ENCODE peak calls at places on chromosomes 4 and X, in seven cellular contexts. W, L, X, K, M, A and N are unnamed samples.

GRCh38 chrX:150805736-150806135 is 92.7 kb downstream of the CD99L2 start:
- DNase-seq in X (no peak), W (no peak), L (no peak), K (no peak), M (no peak), A (no peak), N (no peak)

GRCh38 chr4:67522851-67523671 is 22.2 kb downstream of the CENPC start:
- DNase-seq in W (peak; percentile 70), L (no peak), A (no peak), X (peak; percentile 8), K (no peak), M (no peak), N (no peak)

GRCh38 chr4:54683616-54684346 is 26.0 kb downstream of the KIT start:
- DNase-seq in X (peak; percentile 71), W (peak; percentile 16), K (no peak), A (peak; percentile 37), L (no peak), M (no peak), N (peak; percentile 81)

GRCh38 chr4:111303806-111304205 is 680.9 kb upstream of the PITX2 start:
- DNase-seq in A (no peak), W (no peak), K (no peak), L (no peak), X (no peak), M (no peak), N (no peak)

GRCh38 chrX:118565853-118566252 is 70.2 kb downstream of the DOCK11 start:
- DNase-seq in A (no peak), L (no peak), X (no peak), M (no peak), W (no peak), K (no peak), N (peak; percentile 34)

GRCh38 chr4:24701683-24702082 is 93.7 kb upstream of the SOD3 start:
- DNase-seq in L (no peak), W (no peak), A (no peak), X (no peak), K (no peak), M (no peak), N (no peak)

GRCh38 chrX:55057691-55058249 is 17.1 kb upstream of the PAGE2B start:
- DNase-seq in W (peak; percentile 56), K (peak; percentile 9), M (peak; percentile 34), L (peak; percentile 2), X (peak; percentile 20), A (peak; percentile 16), N (peak; percentile 75)

GRCh38 chr4:152606800-152607577 is 71.1 kb upstream of the FBXW7 start:
- DNase-seq in X (no peak), A (no peak), K (no peak), L (no peak), M (no peak), W (no peak), N (no peak)

GRCh38 chr4:123233409-123233808 is 163.2 kb upstream of the SPRY1 start:
- DNase-seq in X (peak; percentile 38), K (no peak), M (no peak), W (peak; percentile 27), A (no peak), L (no peak), N (no peak)

GRCh38 chrX:41827886-41828285 is 95.5 kb downstream of the CASK start:
- DNase-seq in X (no peak), W (peak; percentile 4), A (no peak), M (peak; percentile 6), K (no peak), L (no peak), N (no peak)

GRCh38 chrX:70134116-70134477 is 850 bp downstream of the IGBP1 start:
- DNase-seq in W (peak; percentile 18), L (no peak), M (no peak), A (no peak), X (no peak), K (no peak), N (no peak)

GRCh38 chrX:84219551-84219950 is 31.6 kb upstream of the RPS6KA6 start:
- DNase-seq in W (no peak), M (no peak), L (no peak), X (no peak), K (no peak), A (no peak), N (no peak)

GRCh38 chr4:95410387-95411005 is 138.3 kb downstream of the UNC5C start:
- DNase-seq in K (no peak), X (no peak), M (no peak), L (no peak), W (no peak), A (no peak), N (no peak)

GRCh38 chr4:7420661-7421040 is 14.1 kb downstream of the PSAPL1 start:
- DNase-seq in L (no peak), K (no peak), M (no peak), X (no peak), W (no peak), A (no peak), N (no peak)

GRCh38 chr4:114208747-114209146 is 229.3 kb upstream of the ARSJ start:
- DNase-seq in X (no peak), K (no peak), W (peak; percentile 16), L (no peak), M (no peak), A (no peak), N (no peak)

GRCh38 chr4:2936773-2937145 is 26.4 kb downstream of the NOP14 start:
- DNase-seq in X (peak; percentile 67), L (no peak), A (no peak), W (peak; percentile 30), M (no peak), K (no peak), N (peak; percentile 57)

GRCh38 chrX:122113896-122114295 is 1066.5 kb downstream of the GLUD2 start:
- DNase-seq in X (no peak), M (no peak), K (no peak), A (no peak), W (no peak), L (no peak), N (no peak)

GRCh38 chr4:20254517-20255250 is 3.0 kb downstream of the SLIT2 start:
- DNase-seq in W (peak; percentile 58), X (no peak), L (no peak), M (peak; percentile 43), A (no peak), K (no peak), N (no peak)

GRCh38 chrX:78555401-78555980 is 103.6 kb downstream of the RTL3 start:
- DNase-seq in A (no peak), M (no peak), L (no peak), K (no peak), X (peak; percentile 29), W (peak; percentile 19), N (peak; percentile 61)

DNA sequence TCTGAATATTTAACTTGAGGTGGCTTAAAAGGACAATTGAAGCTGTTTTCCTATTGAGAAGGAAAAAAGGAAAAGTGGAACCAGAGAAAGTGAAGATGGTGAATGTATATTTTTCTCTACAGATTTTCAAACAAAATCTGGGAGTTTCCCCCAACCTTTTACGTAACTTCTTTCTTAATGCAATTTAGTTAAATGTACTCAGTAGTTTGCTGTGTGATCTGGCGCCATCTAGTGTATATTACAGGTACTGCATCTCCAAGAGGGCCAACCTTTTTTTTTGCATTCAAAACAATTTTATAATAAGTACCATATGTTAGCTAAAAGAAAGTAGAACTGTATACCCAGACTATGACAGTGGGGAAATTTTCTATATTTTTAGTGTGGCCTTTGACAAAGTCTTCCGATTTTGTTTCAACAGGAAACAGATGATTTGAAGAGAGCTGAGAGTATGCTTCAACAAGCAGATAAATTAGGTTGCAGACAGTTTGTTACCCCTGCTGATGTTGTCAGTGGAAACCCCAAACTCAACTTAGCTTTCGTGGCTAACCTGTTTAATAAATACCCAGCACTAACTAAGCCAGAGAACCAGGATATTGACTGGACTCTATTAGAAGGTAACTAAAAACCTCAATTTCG is 82.0 kb downstream of the PLS3 start:
- DNase-seq in K (peak; percentile 55), A (peak; percentile 15), L (peak; percentile 9), W (peak; percentile 89), X (peak; percentile 44), M (peak; percentile 45), N (peak; percentile 83)
- H3K4me3 ChIP-seq in K (no peak overlapping the region), A (no peak overlapping the region), L (no peak overlapping the region), W (no peak overlapping the region), X (no peak overlapping the region), M (no peak overlapping the region), N (no peak overlapping the region)

DNA sequence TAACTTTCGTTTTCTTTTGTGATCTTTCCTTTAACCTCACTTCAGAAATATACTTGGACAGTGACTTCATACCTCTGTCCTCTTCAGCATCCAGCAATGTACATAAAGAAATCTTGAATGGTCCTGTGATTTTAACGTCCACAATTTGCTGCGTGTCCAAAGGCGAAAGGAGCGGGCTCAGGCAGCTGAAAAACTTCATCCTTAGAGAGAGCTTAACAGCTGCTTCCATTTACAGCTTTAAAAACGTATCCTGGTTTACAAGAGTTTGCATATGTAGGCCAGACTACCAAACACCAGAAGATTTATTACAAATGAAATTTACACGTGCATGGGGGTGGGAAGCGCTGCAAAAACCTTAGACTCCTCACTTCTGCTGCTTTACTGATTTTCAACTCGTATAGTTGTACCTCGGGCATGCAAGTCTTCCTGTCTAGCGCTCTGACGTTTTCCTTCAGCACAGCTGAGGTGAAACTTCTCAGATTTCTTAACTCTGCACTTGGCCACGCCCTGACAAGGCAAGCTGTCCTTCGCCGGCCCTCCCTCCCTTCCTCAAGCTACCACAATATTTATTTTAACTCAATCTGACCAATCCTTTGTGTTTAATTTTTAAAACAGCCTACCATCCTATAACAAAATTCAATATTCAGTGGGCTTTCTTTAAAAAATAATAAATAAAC is 406.4 kb downstream of the FAM47A start:
- DNase-seq in W (no peak), L (no peak), M (peak; percentile 8), X (peak; percentile 15), K (no peak), A (no peak), N (no peak)
- H3K4me3 ChIP-seq in W (no peak overlapping the region), L (no peak overlapping the region), M (peak overlapping the region; percentile 13), X (no peak overlapping the region), K (no peak overlapping the region), A (no peak overlapping the region), N (peak overlapping the region; percentile 54)

DNA sequence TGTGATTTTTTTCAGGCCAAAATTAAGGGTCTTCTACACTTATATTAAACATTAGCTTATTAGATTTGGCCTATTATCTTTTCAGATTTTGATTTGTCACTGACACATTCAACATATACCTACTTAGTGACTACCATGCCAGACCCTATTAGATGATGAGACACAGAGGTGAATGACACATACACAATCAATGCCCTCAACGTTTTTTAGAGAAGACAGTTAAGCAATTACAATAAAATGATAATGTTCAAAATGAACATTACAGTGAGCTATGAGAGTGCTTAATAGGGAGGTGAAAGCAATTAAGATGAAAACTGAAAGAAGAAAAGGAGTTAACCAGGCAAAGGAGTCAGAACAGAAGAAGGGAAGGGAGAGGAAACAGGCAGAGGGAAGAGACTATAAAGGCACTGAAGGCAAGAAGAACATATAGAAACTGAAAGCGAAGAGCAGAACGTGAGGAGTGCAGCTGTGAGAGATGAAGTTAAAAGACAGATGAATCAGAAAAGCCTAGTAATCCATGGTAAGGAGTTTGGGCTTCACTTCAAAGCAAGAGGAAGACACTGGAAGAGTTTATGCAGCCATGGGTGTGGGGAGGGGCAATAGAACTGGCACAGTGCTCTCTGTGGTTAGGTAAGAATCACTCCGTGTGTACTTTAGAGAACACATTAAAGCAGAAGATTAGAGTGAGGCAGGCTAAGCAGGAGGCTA is 119.0 kb downstream of the REELD1 start:
- DNase-seq in L (no peak), M (no peak), X (peak; percentile 2), K (peak; percentile 41), A (no peak), W (peak; percentile 54), N (peak; percentile 44)
- H3K4me3 ChIP-seq in L (no peak overlapping the region), M (no peak overlapping the region), X (no peak overlapping the region), K (peak overlapping the region; percentile 16), A (no peak overlapping the region), W (peak overlapping the region; percentile 22), N (peak overlapping the region; percentile 2)

DNA sequence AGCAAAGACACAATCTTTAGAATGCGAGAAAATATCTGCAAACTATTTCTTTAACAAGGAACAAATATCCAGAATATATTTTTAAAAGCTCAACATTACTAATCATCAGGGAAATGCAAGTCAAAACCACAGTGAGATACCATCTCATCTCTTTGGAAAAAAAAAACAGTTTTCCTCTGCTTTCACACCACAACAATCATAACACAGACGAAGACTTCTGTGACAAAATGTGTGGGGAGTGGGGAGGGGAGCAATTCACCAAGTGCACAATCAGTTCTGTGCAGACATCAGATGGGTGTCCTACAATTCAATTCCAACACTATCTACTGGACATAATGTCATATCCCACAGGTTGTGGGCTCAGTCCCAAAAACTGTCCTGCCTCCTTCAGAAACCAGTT is 293.2 kb upstream of the SLC7A11 start:
- DNase-seq in K (no peak), X (no peak), L (no peak), A (no peak), W (no peak), M (no peak), N (no peak)
- H3K4me3 ChIP-seq in K (no peak overlapping the region), X (no peak overlapping the region), L (no peak overlapping the region), A (no peak overlapping the region), W (no peak overlapping the region), M (no peak overlapping the region), N (no peak overlapping the region)